ENCODE peak calls at places on chromosome X, in six cellular contexts. D is keratinocyte, H is esophagus muscularis mucosa, C is pancreas, P is BE2C, Y is transverse colon. R is an unnamed sample.

GRCh38 chrX:123610915-123611314 is 121.9 kb downstream of the THOC2 start:
- DNase-seq in C (no peak), H (no peak), D (no peak), P (no peak), Y (no peak), R (no peak)

GRCh38 chrX:13688384-13688771 is 550 bp upstream of the RAB9A start:
- DNase-seq in H (no peak), D (no peak), C (no peak), Y (no peak), P (no peak), R (no peak)

GRCh38 chrX:67734111-67734753 is 190.4 kb downstream of the AR start:
- DNase-seq in D (no peak), P (no peak), H (no peak), Y (no peak), C (no peak), R (no peak)

GRCh38 chrX:68045008-68045577 is 388.2 kb downstream of the OPHN1 start:
- DNase-seq in C (no peak), H (no peak), Y (no peak), P (no peak), D (no peak), R (no peak)

GRCh38 chrX:18353931-18354368 is 538 bp downstream of the SCML2 start:
- DNase-seq in C (no peak), Y (peak; percentile 8), P (peak; percentile 38), H (no peak), D (no peak), R (peak; percentile 64)

GRCh38 chrX:19678941-19679340 is 163.6 kb upstream of the MAP3K15 start:
- DNase-seq in C (no peak), D (no peak), Y (no peak), H (no peak), P (no peak), R (no peak)

GRCh38 chrX:101685923-101686322 is 26.3 kb upstream of the ARMCX2 start:
- DNase-seq in Y (no peak), H (no peak), P (no peak), C (no peak), D (no peak), R (no peak)

GRCh38 chrX:16138108-16138427 is 14.7 kb downstream of the GRPR start:
- DNase-seq in C (no peak), D (no peak), Y (no peak), P (peak; percentile 7), H (no peak), R (no peak)

GRCh38 chrX:134623293-134624045 is 34.8 kb downstream of the PLAC1 start:
- DNase-seq in Y (no peak), C (no peak), D (no peak), P (no peak), H (no peak), R (no peak)

GRCh38 chrX:134624046-134624430 is 34.2 kb downstream of the PLAC1 start:
- DNase-seq in D (no peak), P (no peak), Y (no peak), H (no peak), C (no peak), R (no peak)

GRCh38 chrX:134622056-134622812 is 36.0 kb downstream of the PLAC1 start:
- DNase-seq in P (no peak), H (no peak), Y (no peak), D (no peak), C (no peak), R (no peak)

GRCh38 chrX:134625315-134625718 is 33.0 kb downstream of the PLAC1 start:
- DNase-seq in C (no peak), H (no peak), P (no peak), D (no peak), Y (no peak), R (no peak)

DNA sequence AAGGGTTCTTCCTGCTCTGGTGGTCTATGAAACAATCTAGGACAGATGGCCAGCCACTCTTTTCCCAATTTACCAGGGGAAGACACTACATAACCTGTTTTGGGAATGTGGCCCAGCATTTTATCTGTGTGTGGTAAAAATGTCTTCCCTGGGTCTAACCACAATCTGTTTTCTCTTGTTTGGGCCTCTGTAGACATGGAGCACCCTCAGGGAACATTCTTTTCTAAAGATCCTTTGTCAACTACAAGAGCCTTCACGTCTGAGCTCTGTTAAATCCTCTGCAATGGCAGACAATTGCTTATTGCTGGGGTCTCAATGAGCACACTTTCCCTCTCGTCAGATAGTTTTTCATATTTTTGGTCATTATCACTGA is 35.5 kb downstream of the PLAC1 start:
- DNase-seq in H (no peak), D (no peak), C (no peak), Y (no peak), P (no peak), R (no peak)
- H3K4me1 ChIP-seq in H (peaks cover 4% of the 10 kb centered on the region), D (peaks cover 33% of the 10 kb centered on the region), C (no peaks in the 10 kb centered on the region), Y (no peaks in the 10 kb centered on the region), P (no peaks in the 10 kb centered on the region), R (peaks cover 11% of the 10 kb centered on the region)

GRCh38 chrX:115958687-115959359 is 211.7 kb upstream of the AGTR2 start:
- DNase-seq in Y (no peak), D (no peak), H (no peak), P (no peak), C (no peak), R (no peak)
- TF ChIP-seq CTCF in Y (no peak), D (peak; percentile 43), H (no peak), P (peak; percentile 37), C (no peak), R (no peak)

DNA sequence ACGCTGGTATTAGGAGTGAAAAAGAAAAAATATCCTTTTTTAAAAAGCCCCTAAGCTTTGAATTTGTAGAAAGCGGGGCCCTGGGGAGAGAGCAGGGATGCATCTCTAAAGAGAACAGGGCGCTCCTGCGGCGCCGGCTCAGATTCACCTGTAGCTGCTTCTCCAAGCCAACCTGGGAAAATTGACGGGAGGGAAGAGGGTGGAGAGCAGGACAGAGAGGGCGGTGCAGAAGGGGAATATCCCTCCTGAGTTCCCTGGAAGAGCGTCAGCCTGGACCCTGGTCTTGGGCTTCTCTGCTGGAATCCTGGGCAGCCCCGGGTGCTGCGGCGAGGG is 776 bp upstream of the SOWAHD start:
- DNase-seq in H (no peak), P (no peak), Y (no peak), D (no peak), C (no peak), R (no peak)
- H3K4me1 ChIP-seq in H (peaks cover 5% of the 10 kb centered on the region), P (no peaks in the 10 kb centered on the region), Y (no peaks in the 10 kb centered on the region), D (no peaks in the 10 kb centered on the region), C (no peaks in the 10 kb centered on the region), R (no peaks in the 10 kb centered on the region)

GRCh38 chrX:1893758-1894294 is 279.0 kb downstream of the ASMT start:
- DNase-seq in H (no peak), D (no peak), Y (no peak), C (no peak), P (no peak), R (no peak)
- TF ChIP-seq CTCF in H (no peak), D (no peak), Y (no peak), C (no peak), P (no peak), R (no peak)

GRCh38 chrX:40007746-40008705 is 89.7 kb downstream of the BCOR start:
- DNase-seq in H (no peak), Y (no peak), C (no peak), P (no peak), D (no peak), R (no peak)
- H3K4me1 ChIP-seq in H (peaks cover 25% of the 10 kb centered on the region), Y (no peaks in the 10 kb centered on the region), C (no peaks in the 10 kb centered on the region), P (peaks cover 16% of the 10 kb centered on the region), D (peaks cover 6% of the 10 kb centered on the region), R (peaks cover 22% of the 10 kb centered on the region)

DNA sequence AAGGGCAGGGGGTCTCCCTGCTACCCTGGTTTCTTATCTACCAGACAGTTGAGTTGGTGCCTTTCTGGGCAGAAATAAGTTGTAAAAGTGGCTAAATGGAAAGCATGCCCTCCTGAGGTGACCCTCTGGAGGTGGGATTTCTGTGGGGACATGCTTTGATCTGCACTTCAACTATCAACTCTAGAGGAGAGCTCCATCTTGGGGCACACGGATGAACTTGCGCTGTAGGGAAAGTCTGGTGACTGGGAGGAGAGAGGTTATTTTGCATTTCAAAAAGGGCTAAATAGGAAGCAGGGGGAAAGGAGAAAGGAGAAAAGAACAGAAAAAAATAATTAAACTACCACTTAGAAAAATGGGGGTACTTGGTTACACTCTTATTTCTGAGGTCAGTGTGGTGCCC is 12.7 kb upstream of the RHOXF2B start:
- DNase-seq in Y (no peak), D (no peak), P (no peak), C (no peak), H (no peak), R (no peak)
- TF ChIP-seq CTCF in Y (no peak), D (no peak), P (peak; percentile 27), C (no peak), H (no peak), R (peak; percentile 10)

GRCh38 chrX:48920713-48921104 is 1.9 kb upstream of the PIM2 start:
- DNase-seq in C (no peak), Y (no peak), H (no peak), P (no peak), D (no peak), R (no peak)

GRCh38 chrX:48927125-48927524 is 8.3 kb upstream of the PIM2 start:
- DNase-seq in D (no peak), H (no peak), P (no peak), Y (no peak), C (no peak), R (no peak)

GRCh38 chrX:48927736-48928382 is 9.0 kb upstream of the PIM2 start:
- DNase-seq in P (no peak), C (no peak), D (no peak), Y (no peak), H (no peak), R (no peak)

GRCh38 chrX:48923771-48924170 is 4.9 kb upstream of the PIM2 start:
- DNase-seq in C (no peak), Y (no peak), P (no peak), H (no peak), D (no peak), R (no peak)

GRCh38 chrX:48924270-48924669 is 5.4 kb upstream of the PIM2 start:
- DNase-seq in H (no peak), C (no peak), P (no peak), D (no peak), Y (no peak), R (no peak)
- H3K4me1 ChIP-seq in H (no peaks in the 10 kb centered on the region), C (no peaks in the 10 kb centered on the region), P (no peaks in the 10 kb centered on the region), D (peaks cover 8% of the 10 kb centered on the region), Y (no peaks in the 10 kb centered on the region), R (no peaks in the 10 kb centered on the region)

DNA sequence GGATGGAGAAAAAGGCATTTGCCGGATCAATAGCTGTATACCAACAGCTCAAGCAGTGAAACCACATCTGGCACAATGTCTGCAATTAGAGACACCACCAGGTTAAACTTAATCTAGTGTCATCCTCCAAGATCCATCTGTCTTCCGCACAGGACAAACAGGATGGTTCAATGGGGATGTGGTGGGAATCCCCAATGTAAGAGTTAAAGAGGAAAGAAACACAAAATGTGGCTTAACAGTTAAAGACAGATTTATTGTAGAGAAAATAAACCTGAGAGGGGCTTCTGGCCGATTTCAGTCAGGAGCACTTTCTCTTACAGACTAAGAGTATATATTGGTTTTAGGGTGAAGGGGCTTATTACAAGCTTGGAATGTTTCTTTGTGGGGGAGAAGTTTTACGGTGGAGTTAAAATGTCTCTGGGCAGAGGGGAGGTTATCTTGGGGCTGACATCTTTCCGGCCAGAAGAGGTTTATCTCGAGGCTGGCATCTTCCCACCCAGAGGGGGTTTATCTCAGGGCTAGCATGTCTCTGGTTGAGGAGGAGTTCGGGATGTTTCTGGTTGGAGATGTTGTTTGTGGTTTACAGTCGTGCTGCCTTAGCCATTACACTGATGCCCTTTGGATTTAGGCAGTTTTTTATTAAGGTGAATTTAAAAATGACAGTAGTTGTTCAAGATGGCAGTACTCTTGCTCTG is 61.7 kb downstream of the KANTR start:
- DNase-seq in D (no peak), P (no peak), H (no peak), Y (no peak), C (no peak), R (no peak)
- TF ChIP-seq CTCF in D (no peak), P (no peak), H (no peak), Y (no peak), C (no peak), R (no peak)

R was measured in Caco-2.